ENCODE peak calls at places on chromosomes 12 and 14, in seven cellular contexts. L, X, Z, G, Y, P and U are unnamed samples.

GRCh38 chr12:27330846-27331245 is 1.8 kb upstream of the BMAL2 start:
- DNase-seq in G (no peak), Z (no peak), L (no peak), Y (no peak), X (no peak), P (no peak), U (no peak)

GRCh38 chr12:38886931-38887330 is 18.5 kb downstream of the CPNE8 start:
- DNase-seq in Y (no peak), L (no peak), X (no peak), Z (no peak), P (no peak), G (no peak), U (no peak)

GRCh38 chr14:71322660-71323250 is 415.5 kb downstream of the PCNX1 start:
- DNase-seq in L (no peak), X (peak; percentile 56), Y (no peak), Z (no peak), G (no peak), P (peak; percentile 82), U (no peak)

GRCh38 chr14:39492267-39492666 is 60.0 kb upstream of the FBXO33 start:
- DNase-seq in Z (no peak), L (no peak), X (peak; percentile 48), G (no peak), P (peak; percentile 62), Y (no peak), U (no peak)

GRCh38 chr12:83823386-83824045 is 1089.1 kb downstream of the SLC6A15 start:
- DNase-seq in X (peak; percentile 49), Z (peak; percentile 59), G (no peak), L (no peak), Y (no peak), P (peak; percentile 18), U (peak; percentile 24)

GRCh38 chr12:107349008-107349747 is 255.8 kb upstream of the CRY1 start:
- DNase-seq in P (peak; percentile 35), G (peak; percentile 65), L (peak; percentile 31), Z (no peak), Y (no peak), X (peak; percentile 98), U (no peak)

GRCh38 chr12:72207756-72208155 is 64.4 kb upstream of the TRHDE start:
- DNase-seq in P (no peak), Y (no peak), Z (no peak), G (no peak), X (no peak), L (no peak), U (no peak)

GRCh38 chr12:121804417-121805111 is 755 bp downstream of the SETD1B start:
- DNase-seq in P (no peak), Z (peak; percentile 86), L (no peak), G (peak; percentile 76), Y (peak; percentile 66), X (peak; percentile 29), U (no peak)

GRCh38 chr12:116196752-116197718 is 80.5 kb downstream of the MED13L start:
- DNase-seq in Z (no peak), Y (no peak), X (no peak), G (no peak), L (no peak), P (no peak), U (no peak)

GRCh38 chr12:4112290-4112689 is 161.3 kb upstream of the CCND2 start:
- DNase-seq in G (no peak), P (no peak), X (no peak), Z (no peak), L (no peak), Y (no peak), U (no peak)

GRCh38 chr12:89134213-89134770 is 218.0 kb downstream of the DUSP6 start:
- DNase-seq in G (no peak), L (no peak), Y (no peak), Z (no peak), P (no peak), X (no peak), U (no peak)

GRCh38 chr12:95130096-95130495 is 56.7 kb upstream of the NR2C1 start:
- DNase-seq in P (no peak), X (no peak), Y (no peak), Z (no peak), G (no peak), L (no peak), U (no peak)

GRCh38 chr14:99134333-99135046 is 137.5 kb downstream of the BCL11B start:
- DNase-seq in G (no peak), Y (no peak), Z (peak; percentile 47), L (no peak), X (no peak), P (no peak), U (no peak)

GRCh38 chr12:108565976-108566375 is 3.6 kb downstream of the ISCU start:
- DNase-seq in X (peak; percentile 91), P (peak; percentile 72), Z (peak; percentile 95), G (peak; percentile 77), L (peak; percentile 81), Y (peak; percentile 92), U (peak; percentile 85)

GRCh38 chr14:57052705-57053302 is 215.9 kb downstream of the EXOC5 start:
- DNase-seq in P (no peak), G (no peak), X (no peak), Y (no peak), Z (no peak), L (no peak), U (no peak)

GRCh38 chr14:57049848-57050247 is 218.9 kb downstream of the EXOC5 start:
- DNase-seq in Z (no peak), L (no peak), Y (no peak), X (no peak), G (no peak), P (no peak), U (no peak)

GRCh38 chr14:57046175-57046574 is 222.5 kb downstream of the EXOC5 start:
- DNase-seq in X (no peak), L (no peak), P (no peak), G (no peak), Z (no peak), Y (no peak), U (no peak)

DNA sequence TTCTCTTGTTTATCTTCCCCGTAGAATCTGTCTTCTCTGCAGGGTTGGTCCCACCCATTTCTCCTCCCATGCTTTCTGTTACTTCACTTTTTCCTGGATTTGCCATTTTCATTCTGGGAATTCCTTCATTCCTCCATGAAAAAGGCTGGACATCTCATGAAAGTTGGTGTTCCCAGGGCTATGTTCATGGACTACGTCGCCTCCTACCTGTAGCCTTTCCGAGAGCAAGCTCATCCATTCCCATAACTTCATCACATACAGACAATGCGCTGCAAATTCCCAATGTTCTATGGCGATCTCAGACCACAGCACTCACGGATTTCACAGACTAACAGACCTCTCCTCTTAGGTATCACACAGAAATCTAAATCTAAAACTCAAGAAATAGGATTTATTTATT is 217.1 kb downstream of the EXOC5 start:
- DNase-seq in Y (no peak), G (no peak), X (no peak), L (no peak), Z (no peak), P (no peak), U (no peak)
- TF ChIP-seq CTCF in Y (no peak), G (no peak), X (no peak), L (no peak), Z (no peak), P (no peak), U (no peak)

GRCh38 chr12:47813491-47814196 is 6.1 kb downstream of the HDAC7 start:
- DNase-seq in P (no peak), Y (no peak), Z (peak; percentile 78), G (no peak), X (no peak), L (no peak), U (peak; percentile 60)

GRCh38 chr12:47812797-47813490 is 6.8 kb downstream of the HDAC7 start:
- DNase-seq in P (peak; percentile 80), Y (peak; percentile 95), Z (peak; percentile 97), X (peak; percentile 79), G (peak; percentile 95), L (peak; percentile 83), U (peak; percentile 94)

GRCh38 chr12:47811581-47812484 is 7.9 kb downstream of the HDAC7 start:
- DNase-seq in G (no peak), L (no peak), Y (peak; percentile 83), Z (no peak), P (peak; percentile 83), X (no peak), U (peak; percentile 84)

GRCh38 chr12:47808574-47809380 is 10.9 kb downstream of the HDAC7 start:
- DNase-seq in Y (no peak), L (no peak), P (no peak), G (peak; percentile 61), X (peak; percentile 35), Z (no peak), U (no peak)

DNA sequence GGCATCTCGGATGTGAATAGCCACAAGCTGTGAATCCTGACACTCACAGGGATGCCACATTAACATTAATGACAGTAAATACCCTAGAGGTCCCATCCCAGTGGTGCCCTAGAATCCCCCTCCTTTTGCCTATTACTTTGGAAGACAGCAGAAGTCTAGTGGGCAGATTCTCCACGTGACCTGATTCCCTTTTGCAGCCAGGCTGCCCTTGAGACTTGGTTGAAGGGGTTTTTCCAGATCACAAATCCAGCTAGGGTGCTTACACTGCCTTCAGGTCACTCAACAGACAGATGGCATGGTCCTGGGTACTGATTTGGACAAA is 8.7 kb downstream of the HDAC7 start:
- DNase-seq in G (no peak), Z (no peak), Y (no peak), L (no peak), P (no peak), X (no peak), U (no peak)
- H3K27ac ChIP-seq in G (peak overlapping the region; percentile 97), Z (peak overlapping the region; percentile 99), Y (peak overlapping the region; percentile 97), L (no peak overlapping the region), P (peak overlapping the region; percentile 92), X (no peak overlapping the region), U (peak overlapping the region; percentile 99)

GRCh38 chr12:123075591-123076171 is 75.2 kb downstream of the PITPNM2 start:
- DNase-seq in X (no peak), L (no peak), Z (no peak), G (no peak), Y (no peak), P (no peak), U (no peak)
- TF ChIP-seq CTCF in X (no peak), L (no peak), Z (no peak), G (no peak), Y (no peak), P (no peak), U (no peak)

DNA sequence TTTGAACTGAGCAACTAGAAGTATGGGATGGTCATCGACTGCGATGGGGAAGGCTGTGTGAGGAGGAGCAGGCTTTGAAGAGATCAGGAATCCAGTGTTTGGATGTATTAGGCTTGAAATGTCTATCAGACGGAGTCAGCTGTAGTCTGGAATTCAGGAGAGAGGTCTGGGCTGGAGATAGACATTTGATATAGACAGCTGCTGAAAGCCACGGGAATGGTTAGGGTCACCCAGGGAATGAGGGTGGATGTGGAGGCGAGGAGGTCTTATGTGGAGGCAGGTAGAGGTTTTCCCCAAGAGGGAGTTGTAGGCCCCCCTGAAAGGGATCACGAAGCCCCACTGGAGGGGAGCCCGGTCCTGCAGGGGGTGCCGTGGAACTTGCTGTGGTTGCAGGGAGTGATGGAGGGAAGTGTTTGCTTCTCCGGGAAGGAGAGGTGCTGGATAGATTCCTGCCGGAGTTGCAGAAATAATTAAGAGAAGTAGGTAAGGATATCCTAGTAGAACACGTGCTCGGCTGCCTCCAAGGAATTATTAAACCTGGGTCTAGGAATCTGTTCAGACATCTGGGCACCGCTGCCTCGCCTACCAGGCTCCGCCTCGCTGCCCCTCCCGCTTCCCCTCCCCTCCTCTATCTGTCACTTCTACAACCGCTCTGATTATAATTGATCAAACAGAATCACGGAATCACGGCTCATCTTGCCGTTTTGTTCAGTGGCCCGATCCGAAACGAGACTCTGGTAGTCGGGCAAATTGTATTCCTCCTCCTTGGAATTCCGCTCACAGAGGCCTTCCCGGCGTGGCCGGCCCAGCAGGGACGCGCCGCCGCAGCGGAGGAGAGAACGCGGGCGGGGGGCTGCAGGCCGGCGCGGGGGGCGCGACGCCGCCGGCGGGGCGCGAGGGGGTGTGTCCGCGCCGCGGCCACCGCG is 824 bp upstream of the CACNA1C start:
- DNase-seq in G (no peak), Z (no peak), X (no peak), Y (no peak), P (no peak), L (no peak), U (no peak)
- H3K27ac ChIP-seq in G (no peak overlapping the region), Z (no peak overlapping the region), X (no peak overlapping the region), Y (no peak overlapping the region), P (no peak overlapping the region), L (no peak overlapping the region), U (no peak overlapping the region)